ENCODE peak calls at places on chromosomes 5 and 9, in nine cellular contexts. H is epithelial cell of esophagus; O is heart right ventricle; T is astrocyte of the spinal cord; E is activated CD8-positive, alpha-beta T cell treated with anti-CD3 and anti-CD28 coated beads for 36 hours; D is fibroblast of lung; R is pancreas; N is choroid plexus epithelial cell; A is cardiac fibroblast. W is an unnamed sample.

GRCh38 chr5:172892713-172893112 is 58.7 kb downstream of the ERGIC1 start:
- DNase-seq in R (no peak), A (no peak), N (peak; percentile 60), H (no peak), T (no peak), O (no peak), E (no peak), D (no peak), W (no peak)

GRCh38 chr9:78691531-78691930 is 394.6 kb downstream of the PSAT1 start:
- DNase-seq in H (no peak), E (no peak), D (no peak), T (no peak), R (no peak), N (no peak), O (no peak), A (peak; percentile 52), W (no peak)

GRCh38 chr9:136028760-136029470 is 66.2 kb downstream of the NACC2 start:
- DNase-seq in O (no peak), E (no peak), T (no peak), N (no peak), A (no peak), D (no peak), H (no peak), R (no peak), W (no peak)

GRCh38 chr9:33467526-33467925 is 6.2 kb downstream of the NOL6 start:
- DNase-seq in E (no peak), R (no peak), H (no peak), T (no peak), D (no peak), N (no peak), O (no peak), A (no peak), W (no peak)

GRCh38 chr5:16992006-16992405 is 55.9 kb upstream of the MYO10 start:
- DNase-seq in N (peak; percentile 34), O (no peak), H (peak; percentile 70), D (peak; percentile 27), E (no peak), T (peak; percentile 85), A (peak; percentile 68), R (no peak), W (no peak)

GRCh38 chr5:150641006-150641570 is 628 bp downstream of the SYNPO start:
- DNase-seq in T (peak; percentile 83), A (peak; percentile 94), O (peak; percentile 83), N (peak; percentile 74), R (no peak), H (peak; percentile 54), E (no peak), D (peak; percentile 49), W (peak; percentile 80)

GRCh38 chr5:11046160-11046559 is 285.1 kb upstream of the DAP start:
- DNase-seq in T (no peak), E (no peak), H (no peak), D (peak; percentile 18), N (peak; percentile 28), O (no peak), R (no peak), A (peak; percentile 9), W (peak; percentile 11)

GRCh38 chr9:88773627-88774244 is 217.5 kb upstream of the S1PR3 start:
- DNase-seq in A (peak; percentile 72), D (peak; percentile 64), H (no peak), E (no peak), T (peak; percentile 64), O (no peak), N (peak; percentile 90), R (no peak), W (peak; percentile 72)

GRCh38 chr9:110141118-110141797 is 66.7 kb downstream of the C9orf152 start:
- DNase-seq in E (no peak), H (peak; percentile 96), O (peak; percentile 61), D (peak; percentile 90), T (peak; percentile 90), N (peak; percentile 96), R (peak; percentile 37), A (peak; percentile 97), W (peak; percentile 92)

DNA sequence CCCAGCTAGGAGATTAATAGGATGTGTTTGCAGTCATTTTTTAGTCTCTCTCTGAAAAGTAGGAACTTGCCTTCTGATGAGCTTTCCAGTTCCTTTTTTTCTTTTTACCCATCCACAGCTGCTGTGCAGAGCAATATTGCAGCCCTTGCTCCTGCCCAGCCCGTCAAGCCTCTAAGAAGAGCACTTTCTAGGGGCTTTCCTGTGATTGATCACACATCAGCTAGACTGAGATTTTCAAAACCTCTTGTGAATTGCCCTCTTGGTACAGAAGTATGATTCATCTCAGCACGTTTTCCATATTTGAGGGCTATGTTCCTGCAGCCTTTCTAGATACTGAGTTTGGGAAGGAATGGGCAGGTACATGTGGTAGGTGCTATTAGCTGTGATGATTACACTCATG is 93.9 kb downstream of the GALNT10 start:
- DNase-seq in R (no peak), N (no peak), A (no peak), O (no peak), T (no peak), H (no peak), E (no peak), D (no peak), W (no peak)
- TF ChIP-seq CTCF in R (no peak), N (no peak), A (no peak), O (no peak), T (no peak), H (no peak), E (no peak), D (no peak), W (no peak)

GRCh38 chr5:180162304-180162661 is 46.7 kb downstream of the RASGEF1C start:
- DNase-seq in E (no peak), D (no peak), A (no peak), N (no peak), O (no peak), R (no peak), H (no peak), T (no peak), W (no peak)
- TF ChIP-seq CTCF in E (no peak), D (no peak), A (no peak), N (no peak), O (no peak), R (no peak), H (no peak), T (no peak), W (no peak)

GRCh38 chr5:30324083-30324482 is 869.4 kb upstream of the CDH6 start:
- DNase-seq in N (peak; percentile 50), O (no peak), T (no peak), D (no peak), A (no peak), R (no peak), E (no peak), H (no peak), W (no peak)
- TF ChIP-seq CTCF in N (peak; percentile 46), O (no peak), T (no peak), D (no peak), A (no peak), R (no peak), E (no peak), H (no peak), W (no peak)

GRCh38 chr5:33160871-33161270 is 279.9 kb upstream of the TARS1 start:
- DNase-seq in H (peak; percentile 61), T (no peak), R (no peak), N (no peak), D (no peak), E (no peak), O (no peak), A (no peak), W (no peak)
- TF ChIP-seq CTCF in H (no peak), T (no peak), R (no peak), N (no peak), D (no peak), E (no peak), O (no peak), A (no peak), W (no peak)

GRCh38 chr9:95182854-95183563 is 134.5 kb downstream of the FANCC start:
- DNase-seq in E (no peak), D (no peak), N (peak; percentile 77), R (no peak), T (peak; percentile 51), H (no peak), O (no peak), A (no peak), W (peak; percentile 21)
- TF ChIP-seq CTCF in E (no peak), D (peak; percentile 13), N (peak; percentile 78), R (no peak), T (peak; percentile 48), H (peak; percentile 26), O (peak; percentile 50), A (peak; percentile 1), W (peak; percentile 41)

W was measured in fibroblast of villous mesenchyme.